ENCODE peak calls at places on chromosomes 7 and 10, in six cellular contexts. L is astrocyte of the spinal cord, E is astrocyte, F is progenitor cell of endocrine pancreas, P is glutamatergic neuron, Z is type B pancreatic cell. G is an unnamed sample.

GRCh38 chr7:1144269-1144771 is 15.7 kb downstream of the ZFAND2A start:
- DNase-seq in L (peak), Z (no peak), P (no peak), E (no peak), F (no peak), G (no peak)

GRCh38 chr7:142803901-142804300 is 33.1 kb downstream of the PRSS2 start:
- DNase-seq in F (no peak), L (no peak), E (no peak), Z (no peak), P (no peak), G (no peak)

GRCh38 chr10:60757422-60757895 is 20.8 kb upstream of the CDK1 start:
- DNase-seq in Z (no peak), P (no peak), E (no peak), L (no peak), F (no peak), G (no peak)

GRCh38 chr10:84095821-84096497 is 43.4 kb upstream of the GHITM start:
- DNase-seq in E (peak), F (no peak), P (no peak), L (no peak), Z (no peak), G (no peak)

GRCh38 chr7:135001390-135002165 is 15.3 kb downstream of the AGBL3 start:
- DNase-seq in P (no peak), Z (no peak), E (no peak), F (no peak), L (no peak), G (no peak)

GRCh38 chr10:18010050-18010449 is 58.3 kb downstream of the SLC39A12 start:
- DNase-seq in E (peak), Z (no peak), L (peak), F (no peak), P (no peak), G (no peak)

GRCh38 chr10:86439544-86439943 is 72.9 kb upstream of the GRID1 start:
- DNase-seq in P (no peak), F (no peak), E (peak), Z (no peak), L (peak), G (no peak)

GRCh38 chr10:24556746-24557742 is 166.6 kb downstream of the ARHGAP21 start:
- DNase-seq in E (peak), Z (no peak), P (no peak), F (no peak), L (peak), G (peak)

GRCh38 chr10:24750695-24751094 is 27.0 kb upstream of the ARHGAP21 start:
- DNase-seq in L (no peak), P (no peak), Z (no peak), E (no peak), F (no peak), G (no peak)

GRCh38 chr10:5694573-5694972 is 9.9 kb downstream of the TASOR2 start:
- DNase-seq in F (no peak), L (no peak), E (no peak), Z (no peak), P (no peak), G (no peak)

GRCh38 chr10:4648968-4649367 is 177.0 kb upstream of the AKR1E2 start:
- DNase-seq in P (no peak), L (peak), E (no peak), Z (no peak), F (no peak), G (no peak)

GRCh38 chr7:42380411-42380810 is 143.4 kb upstream of the GLI3 start:
- DNase-seq in P (no peak), F (no peak), Z (no peak), E (peak), L (peak), G (no peak)

GRCh38 chr10:89734616-89735015 is 33.2 kb downstream of the KIF20B start:
- DNase-seq in Z (no peak), P (no peak), L (no peak), F (no peak), E (no peak), G (no peak)

GRCh38 chr7:45681596-45682357 is 107.6 kb downstream of the ADCY1 start:
- DNase-seq in L (no peak), P (no peak), E (no peak), F (no peak), Z (peak), G (no peak)

GRCh38 chr7:76333388-76334101 is 25.2 kb downstream of the YWHAG start:
- DNase-seq in P (no peak), E (no peak), L (no peak), F (no peak), Z (no peak), G (no peak)

GRCh38 chr10:43866712-43867111 is 218.0 kb upstream of the ZNF32 start:
- DNase-seq in F (no peak), Z (no peak), P (no peak), L (no peak), E (no peak), G (no peak)

GRCh38 chr7:94389381-94389780 is 5.3 kb upstream of the COL1A2 start:
- DNase-seq in F (no peak), E (no peak), Z (no peak), P (no peak), L (no peak), G (no peak)

GRCh38 chr10:102342462-102342861 is 53.0 kb upstream of the NFKB2 start:
- DNase-seq in L (peak), F (no peak), Z (no peak), E (peak), P (no peak), G (no peak)

GRCh38 chr10:118041316-118041715 is 5.4 kb downstream of the RAB11FIP2 start:
- DNase-seq in L (peak), Z (no peak), F (no peak), E (peak), P (no peak), G (no peak)

GRCh38 chr10:132762267-132762666 is 23.7 kb downstream of the NKX6-2 start:
- DNase-seq in Z (no peak), P (no peak), L (no peak), F (no peak), E (peak), G (no peak)

GRCh38 chr7:22601812-22602568 is 102.0 kb upstream of the STEAP1B start:
- DNase-seq in P (no peak), E (peak), L (peak), F (no peak), Z (no peak), G (no peak)

GRCh38 chr7:28573059-28573553 is 160.8 kb downstream of the CREB5 start:
- DNase-seq in P (no peak), E (peak), Z (no peak), L (peak), F (no peak), G (no peak)

GRCh38 chr10:68135922-68136718 is 26.8 kb downstream of the MYPN start:
- DNase-seq in F (no peak), P (no peak), Z (no peak), E (peak), L (peak), G (no peak)

GRCh38 chr10:85548038-85548437 is 818.6 kb downstream of the GRID1 start:
- DNase-seq in P (no peak), F (no peak), E (peak), Z (no peak), L (peak), G (peak)

GRCh38 chr7:132275811-132276210 is 300.5 kb downstream of the PLXNA4 start:
- DNase-seq in E (no peak), F (no peak), L (no peak), Z (no peak), P (no peak), G (no peak)

GRCh38 chr7:155201325-155202087 is 96.2 kb upstream of the INSIG1 start:
- DNase-seq in F (no peak), E (no peak), Z (no peak), P (no peak), L (no peak), G (no peak)

GRCh38 chr7:77993823-77994222 is 195.2 kb downstream of the PHTF2 start:
- DNase-seq in F (no peak), L (no peak), E (no peak), Z (no peak), P (no peak), G (no peak)

GRCh38 chr7:77991656-77992055 is 193.1 kb downstream of the PHTF2 start:
- DNase-seq in Z (no peak), P (no peak), E (no peak), L (no peak), F (no peak), G (no peak)

GRCh38 chr7:77989981-77990566 is 191.5 kb downstream of the PHTF2 start:
- DNase-seq in P (peak), E (no peak), Z (no peak), F (no peak), L (no peak), G (peak)

DNA sequence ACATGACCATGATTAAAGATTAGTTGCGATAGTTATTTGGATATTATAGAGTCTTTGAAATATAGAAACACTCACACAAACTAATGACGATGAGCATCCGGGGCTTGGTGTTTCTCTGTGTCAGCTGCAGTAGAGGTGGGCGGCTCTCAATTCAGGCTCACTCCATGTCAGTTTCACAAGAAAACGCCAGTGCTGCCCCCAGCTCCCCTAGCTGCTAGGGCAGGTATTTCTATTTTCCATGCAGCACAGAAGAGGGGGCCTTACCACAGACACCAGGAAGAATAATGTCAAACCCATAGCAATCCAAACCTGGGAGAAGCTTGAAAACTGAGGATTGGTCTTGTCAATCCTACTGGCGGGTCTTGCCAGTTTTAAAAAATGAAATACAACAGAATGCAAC is 197.1 kb downstream of the PHTF2 start:
- DNase-seq in P (peak), Z (no peak), L (no peak), F (no peak), E (no peak), G (no peak)
- TF ChIP-seq CTCF in P (peak), Z (peak), L (no peak), F (peak), E (peak), G (peak)

GRCh38 chr7:30074422-30075030 is 46.3 kb downstream of the PLEKHA8 start:
- DNase-seq in P (no peak), Z (no peak), F (no peak), L (peak), E (peak), G (no peak)
- TF ChIP-seq CTCF in P (no peak), Z (peak), F (peak), L (peak), E (peak), G (no peak)

GRCh38 chr10:50310560-50311174 is 59.4 kb upstream of the ASAH2 start:
- DNase-seq in E (no peak), Z (no peak), L (no peak), P (peak), F (no peak), G (peak)
- TF ChIP-seq CTCF in E (peak), Z (peak), L (peak), P (peak), F (peak), G (peak)

GRCh38 chr10:92573798-92574544 is at the start of gene IDE:
- DNase-seq in L (peak), E (peak), P (peak), F (peak), Z (peak), G (peak)
- TF ChIP-seq CTCF in L (peak), E (no peak), P (no peak), F (peak), Z (peak), G (no peak)

G was measured in endothelial cell.